ENCODE peak calls at places on chromosomes 11 and 22, in six cellular contexts. Q, C, M, D, O and E are unnamed samples.

GRCh38 chr22:30636226-30637077 is 871 bp downstream of the SLC35E4 start:
- DNase-seq in Q (no peak), M (no peak), D (peak), O (peak), C (peak), E (no peak)

GRCh38 chr11:63534895-63535461 is 1.6 kb upstream of the PLAAT4 start:
- DNase-seq in M (no peak), D (no peak), C (no peak), Q (no peak), O (peak), E (no peak)

GRCh38 chr22:20131593-20131855 is at the start of gene ZDHHC8:
- DNase-seq in D (no peak), Q (no peak), M (peak), C (no peak), O (peak), E (no peak)

GRCh38 chr11:1731451-1732059 is 18.8 kb downstream of the IFITM10 start:
- DNase-seq in C (no peak), Q (no peak), O (no peak), M (no peak), D (no peak), E (peak)

GRCh38 chr11:40877256-40877655 is 582.2 kb downstream of the LRRC4C start:
- DNase-seq in Q (no peak), D (no peak), O (no peak), M (no peak), C (no peak), E (peak)

GRCh38 chr11:9875402-9875801 is 211.5 kb downstream of the SWAP70 start:
- DNase-seq in D (no peak), M (no peak), C (no peak), Q (no peak), O (no peak), E (no peak)

GRCh38 chr11:17803751-17804334 is 69.3 kb downstream of the KCNC1 start:
- DNase-seq in Q (no peak), M (no peak), D (no peak), C (no peak), O (no peak), E (no peak)

GRCh38 chr11:122210378-122210995 is 94.5 kb upstream of the BLID start:
- DNase-seq in M (no peak), Q (no peak), C (no peak), O (no peak), D (peak), E (no peak)

GRCh38 chr11:96393753-96394348 is 4.0 kb downstream of the JRKL start:
- DNase-seq in D (peak), M (no peak), Q (no peak), O (peak), C (peak), E (peak)

GRCh38 chr22:38543822-38544221 is 26.2 kb downstream of the DMC1 start:
- DNase-seq in D (no peak), Q (no peak), M (no peak), C (no peak), O (no peak), E (no peak)

GRCh38 chr11:103652013-103652412 is 384.4 kb upstream of the DDI1 start:
- DNase-seq in D (peak), O (no peak), Q (no peak), C (peak), M (no peak), E (peak)

GRCh38 chr11:18936002-18936673 is 3.1 kb downstream of the MRGPRX1 start:
- DNase-seq in M (no peak), O (no peak), D (no peak), Q (no peak), C (no peak), E (no peak)

GRCh38 chr11:118933486-118933885 is 7.8 kb upstream of the BCL9L start:
- DNase-seq in C (no peak), Q (no peak), D (peak), O (no peak), M (no peak), E (no peak)

GRCh38 chr11:129117595-129118350 is 74.4 kb downstream of the ARHGAP32 start:
- DNase-seq in Q (no peak), O (peak), M (peak), D (peak), C (peak), E (peak)

GRCh38 chr22:28999510-29000224 is 62.0 kb downstream of the C22orf31 start:
- DNase-seq in Q (no peak), C (no peak), D (peak), M (no peak), O (no peak), E (no peak)

GRCh38 chr11:35714882-35715612 is 52.5 kb downstream of the TRIM44 start:
- DNase-seq in Q (no peak), C (peak), D (peak), M (no peak), O (peak), E (no peak)